ENCODE peak calls at places on chromosomes 12 and 14, in eight cellular contexts. O is MM.1S, M is psoas muscle, C is adrenal gland, W is H7, Y is tibial artery, Z is tibial nerve, E is IMR-90. D is an unnamed sample. For H3K27me3, the result is how much of the 10 kb centered on the place peaks cover.

GRCh38 chr14:52325126-52325525 is 11.0 kb downstream of the PTGER2 start:
- DNase-seq in C (no peak), O (no peak), W (no peak), E (peak), M (no peak), Y (no peak), Z (no peak), D (no peak)

GRCh38 chr12:127558363-127558762 is 708.6 kb upstream of the TMEM132C start:
- DNase-seq in E (no peak), O (no peak), Z (no peak), Y (no peak), W (no peak), C (no peak), M (no peak), D (no peak)

GRCh38 chr12:116537149-116537904 is 21.9 kb upstream of the MAP1LC3B2 start:
- DNase-seq in Z (no peak), E (no peak), W (no peak), Y (no peak), O (peak), C (no peak), M (no peak), D (peak)

GRCh38 chr14:61176686-61177085 is 104.5 kb downstream of the TMEM30B start:
- DNase-seq in Y (no peak), Z (no peak), C (no peak), O (no peak), W (no peak), M (no peak), E (no peak), D (no peak)

GRCh38 chr12:132955933-132956725 is at the start of gene ZNF605:
- DNase-seq in Z (peak), M (peak), E (peak), C (peak), O (peak), W (peak), Y (peak), D (peak)

GRCh38 chr14:73397810-73398209 is 60.5 kb downstream of the NUMB start:
- DNase-seq in E (no peak), Y (no peak), Z (no peak), O (no peak), C (no peak), M (no peak), W (no peak), D (no peak)

GRCh38 chr12:6367969-6368892 is 7.1 kb downstream of the SCNN1A start:
- DNase-seq in O (peak), Z (no peak), M (no peak), E (no peak), C (no peak), Y (no peak), W (peak), D (no peak)

GRCh38 chr14:44438936-44439335 is 68.1 kb downstream of the FSCB start:
- DNase-seq in Y (no peak), C (no peak), E (no peak), M (no peak), W (no peak), Z (no peak), O (no peak), D (no peak)

GRCh38 chr14:81246561-81247270 is 26.0 kb upstream of the GTF2A1 start:
- DNase-seq in Z (no peak), E (no peak), W (no peak), O (no peak), C (no peak), Y (no peak), M (no peak), D (no peak)

GRCh38 chr12:102573237-102573636 is 92.9 kb upstream of the IGF1 start:
- DNase-seq in O (no peak), W (no peak), M (no peak), E (no peak), Z (no peak), Y (no peak), C (no peak), D (no peak)

GRCh38 chr14:75648066-75648838 is 12.4 kb downstream of the ERG28 start:
- DNase-seq in E (peak), C (peak), W (no peak), M (peak), Z (peak), O (no peak), Y (no peak), D (peak)

GRCh38 chr12:30753233-30753632 is 1.5 kb downstream of the CAPRIN2 start:
- DNase-seq in E (peak), C (no peak), M (no peak), O (peak), W (peak), Y (no peak), Z (no peak), D (peak)

GRCh38 chr12:2244013-2244861 is 191.4 kb downstream of the CACNA1C start:
- DNase-seq in W (peak), M (no peak), Z (peak), E (peak), O (no peak), Y (peak), C (peak), D (peak)

GRCh38 chr12:29288031-29288430 is 92.9 kb downstream of the ERGIC2 start:
- DNase-seq in M (no peak), C (no peak), Y (no peak), Z (no peak), W (no peak), O (no peak), E (no peak), D (no peak)

GRCh38 chr12:23719493-23719892 is 230.0 kb downstream of the SOX5 start:
- DNase-seq in O (no peak), C (no peak), Y (no peak), M (no peak), E (no peak), Z (no peak), W (no peak), D (no peak)

GRCh38 chr14:91377700-91378652 is 39.6 kb downstream of the CCDC88C start:
- DNase-seq in W (peak), O (peak), Y (no peak), Z (no peak), E (no peak), M (no peak), C (no peak), D (no peak)

GRCh38 chr14:85471744-85472143 is 58.2 kb upstream of the FLRT2 start:
- DNase-seq in E (peak), M (no peak), W (no peak), Y (no peak), O (no peak), C (peak), Z (no peak), D (peak)

GRCh38 chr14:23557521-23557920 is 1.4 kb downstream of the THTPA start:
- DNase-seq in M (no peak), O (no peak), Z (no peak), Y (no peak), C (no peak), W (no peak), E (no peak), D (no peak)

GRCh38 chr12:94148841-94149780 is 734 bp downstream of the PLXNC1 start:
- DNase-seq in M (peak), Y (no peak), C (no peak), E (peak), O (peak), Z (no peak), W (peak), D (peak)

DNA sequence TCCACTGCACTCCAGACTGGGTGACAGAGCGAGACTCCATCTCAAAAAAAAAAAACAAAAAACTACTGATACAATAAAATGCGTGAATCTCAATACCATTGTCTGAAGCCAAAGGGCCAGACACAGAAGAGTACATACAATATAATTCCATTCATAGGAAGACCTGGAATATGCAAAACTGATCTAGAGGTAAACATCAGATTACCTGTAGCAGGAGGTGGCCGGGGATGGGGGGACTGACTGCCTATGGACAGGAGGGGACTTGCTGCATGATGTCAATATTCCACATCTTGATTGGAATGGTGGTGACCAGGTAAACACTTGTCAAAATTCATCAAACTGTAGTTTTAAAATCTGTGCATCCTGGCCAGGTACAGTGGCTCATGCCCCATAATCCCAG is 12.5 kb upstream of the FIGNL2 start:
- DNase-seq in C (no peak), W (no peak), O (no peak), M (no peak), E (no peak), Y (no peak), Z (no peak), D (no peak)
- H3K27me3 ChIP-seq in C (under half), W (under half), O (half or more), M (under half), E (under half), Y (under half), Z (under half), D (under half)

GRCh38 chr12:8453796-8454195 is 2.0 kb upstream of the CLEC6A start:
- DNase-seq in E (no peak), Y (no peak), W (no peak), M (no peak), O (no peak), C (no peak), Z (no peak), D (no peak)

GRCh38 chr12:8455281-8455680 is 481 bp upstream of the CLEC6A start:
- DNase-seq in E (no peak), Y (no peak), O (no peak), C (no peak), Z (no peak), W (no peak), M (no peak), D (no peak)

GRCh38 chr12:8452036-8452435 is 3.7 kb upstream of the CLEC6A start:
- DNase-seq in Y (no peak), M (no peak), C (no peak), Z (no peak), O (no peak), E (no peak), W (no peak), D (no peak)

GRCh38 chr12:8455727-8456360 is at the start of gene CLEC6A:
- DNase-seq in Z (no peak), E (no peak), Y (no peak), W (no peak), M (no peak), O (no peak), C (no peak), D (no peak)

GRCh38 chr12:8452976-8453616 is 2.7 kb upstream of the CLEC6A start:
- DNase-seq in Y (no peak), O (no peak), M (no peak), E (no peak), C (peak), W (no peak), Z (no peak), D (no peak)
- H3K27me3 ChIP-seq in Y (under half), O (under half), M (under half), E (under half), C (under half), W (under half), Z (under half), D (under half)

GRCh38 chr14:103199141-103199540 is 75.9 kb downstream of the TNFAIP2 start:
- DNase-seq in W (no peak), M (peak), Z (peak), Y (no peak), E (peak), O (no peak), C (no peak), D (no peak)

GRCh38 chr14:103204852-103205540 is 81.7 kb downstream of the TNFAIP2 start:
- DNase-seq in C (peak), Y (no peak), W (no peak), E (peak), O (no peak), M (no peak), Z (no peak), D (no peak)

GRCh38 chr14:103205541-103205906 is 82.3 kb downstream of the TNFAIP2 start:
- DNase-seq in Y (no peak), Z (no peak), C (no peak), W (no peak), O (no peak), E (no peak), M (no peak), D (no peak)

GRCh38 chr14:103198429-103199140 is 75.3 kb downstream of the TNFAIP2 start:
- DNase-seq in Y (peak), O (no peak), Z (peak), E (peak), M (peak), C (peak), W (no peak), D (no peak)

GRCh38 chr14:103201801-103202200 is 78.5 kb downstream of the TNFAIP2 start:
- DNase-seq in Z (no peak), M (no peak), O (no peak), Y (no peak), W (no peak), E (no peak), C (no peak), D (no peak)
- H3K27me3 ChIP-seq in Z (under half), M (under half), O (under half), Y (under half), W (under half), E (under half), C (under half), D (under half)

GRCh38 chr12:113486722-113487121 is 15.1 kb upstream of the LHX5 start:
- DNase-seq in Y (no peak), Z (no peak), E (no peak), W (no peak), M (no peak), O (no peak), C (no peak), D (no peak)
- H3K27me3 ChIP-seq in Y (under half), Z (under half), E (under half), W (under half), M (half or more), O (under half), C (under half), D (under half)

DNA sequence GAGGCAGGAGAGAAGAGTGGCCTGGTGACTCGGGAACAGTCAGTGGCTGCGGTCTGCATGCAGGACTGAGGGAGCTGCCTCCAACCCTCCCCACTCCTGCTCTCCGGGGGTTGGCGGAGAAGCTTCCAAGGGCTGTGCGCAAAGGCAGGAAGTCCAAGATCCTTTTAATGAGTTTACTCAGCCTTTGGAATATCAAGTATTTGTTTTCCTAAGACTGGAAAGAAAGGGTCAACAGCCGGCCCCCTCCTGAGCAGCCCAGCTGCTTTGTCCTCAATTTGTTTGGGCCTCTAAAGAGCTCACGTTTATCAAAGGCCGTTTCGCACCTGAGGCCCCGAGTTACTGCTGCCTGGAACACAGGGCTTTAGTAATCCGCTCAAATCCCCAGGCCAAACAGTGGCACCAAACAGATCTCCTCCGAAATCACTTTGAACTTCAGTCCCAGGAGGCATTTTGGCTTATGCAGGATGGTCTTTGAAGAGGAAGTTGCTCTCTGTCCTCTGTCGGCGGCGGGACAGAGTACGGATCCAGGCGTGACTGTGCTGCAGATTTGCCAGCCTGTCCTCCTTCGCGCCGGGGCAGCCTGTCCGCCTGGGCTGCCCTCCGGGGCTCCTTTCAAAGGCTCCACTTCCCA is 117.2 kb upstream of the FZD10 start:
- DNase-seq in E (no peak), O (no peak), W (peak), Z (no peak), M (no peak), C (no peak), Y (no peak), D (no peak)
- H3K27me3 ChIP-seq in E (under half), O (under half), W (under half), Z (under half), M (under half), C (under half), Y (under half), D (under half)